ENCODE peak calls at places on chromosomes 6 and 20, in ten cellular contexts. One of them, this sample, is unnamed.

GRCh38 chr6:63805808-63806572 is 170.4 kb downstream of the PHF3 start:
- DNase-seq in GDM1: no peak
- DNase-seq in cardiac fibroblast: peak; percentile 92
- DNase-seq in RPMI7951: peak; percentile 61
- DNase-seq in CD4-positive, alpha-beta T cell: no peak
- DNase-seq in DND-41: no peak
- DNase-seq in fibroblast of the conjunctiva: peak; percentile 68
- DNase-seq in AG09309: peak; percentile 70
- DNase-seq in kidney epithelial cell: peak; percentile 69
- DNase-seq in NCI-H1694: no peak
- DNase-seq in this sample: peak; percentile 78

GRCh38 chr6:35757461-35758123 is 18.8 kb upstream of the CLPSL2 start:
- DNase-seq in DND-41: no peak
- DNase-seq in cardiac fibroblast: peak; percentile 56
- DNase-seq in kidney epithelial cell: no peak
- DNase-seq in NCI-H1694: no peak
- DNase-seq in AG09309: no peak
- DNase-seq in CD4-positive, alpha-beta T cell: no peak
- DNase-seq in RPMI7951: peak; percentile 39
- DNase-seq in GDM1: no peak
- DNase-seq in fibroblast of the conjunctiva: peak; percentile 16
- DNase-seq in this sample: no peak

GRCh38 chr6:157107571-157107914 is 215.8 kb downstream of the TMEM242 start:
- DNase-seq in kidney epithelial cell: no peak
- DNase-seq in fibroblast of the conjunctiva: no peak
- DNase-seq in CD4-positive, alpha-beta T cell: no peak
- DNase-seq in AG09309: no peak
- DNase-seq in NCI-H1694: no peak
- DNase-seq in cardiac fibroblast: no peak
- DNase-seq in RPMI7951: no peak
- DNase-seq in GDM1: no peak
- DNase-seq in DND-41: no peak
- DNase-seq in this sample: no peak

GRCh38 chr20:35059612-35060011 is 33.0 kb downstream of the TRPC4AP start:
- DNase-seq in CD4-positive, alpha-beta T cell: no peak
- DNase-seq in AG09309: no peak
- DNase-seq in DND-41: no peak
- DNase-seq in fibroblast of the conjunctiva: no peak
- DNase-seq in RPMI7951: no peak
- DNase-seq in kidney epithelial cell: no peak
- DNase-seq in NCI-H1694: no peak
- DNase-seq in cardiac fibroblast: no peak
- DNase-seq in GDM1: no peak
- DNase-seq in this sample: no peak

GRCh38 chr6:107115695-107116327 is 496 bp upstream of the BEND3 start:
- DNase-seq in NCI-H1694: peak; percentile 31
- DNase-seq in CD4-positive, alpha-beta T cell: no peak
- DNase-seq in RPMI7951: peak; percentile 34
- DNase-seq in DND-41: peak; percentile 56
- DNase-seq in AG09309: no peak
- DNase-seq in GDM1: no peak
- DNase-seq in kidney epithelial cell: no peak
- DNase-seq in fibroblast of the conjunctiva: no peak
- DNase-seq in cardiac fibroblast: peak; percentile 30
- DNase-seq in this sample: no peak

GRCh38 chr20:47710665-47711045 is 74.6 kb downstream of the SULF2 start:
- DNase-seq in AG09309: no peak
- DNase-seq in NCI-H1694: no peak
- DNase-seq in DND-41: no peak
- DNase-seq in CD4-positive, alpha-beta T cell: no peak
- DNase-seq in kidney epithelial cell: no peak
- DNase-seq in fibroblast of the conjunctiva: no peak
- DNase-seq in RPMI7951: no peak
- DNase-seq in cardiac fibroblast: no peak
- DNase-seq in GDM1: peak; percentile 78
- DNase-seq in this sample: no peak

GRCh38 chr6:21526974-21527373 is 66.6 kb upstream of the SOX4 start:
- DNase-seq in DND-41: no peak
- DNase-seq in AG09309: no peak
- DNase-seq in cardiac fibroblast: no peak
- DNase-seq in fibroblast of the conjunctiva: no peak
- DNase-seq in kidney epithelial cell: no peak
- DNase-seq in GDM1: no peak
- DNase-seq in NCI-H1694: no peak
- DNase-seq in CD4-positive, alpha-beta T cell: no peak
- DNase-seq in RPMI7951: no peak
- DNase-seq in this sample: no peak

GRCh38 chr6:163349001-163349680 is 65.4 kb upstream of the QKI start:
- DNase-seq in RPMI7951: peak; percentile 15
- DNase-seq in cardiac fibroblast: peak; percentile 30
- DNase-seq in GDM1: no peak
- DNase-seq in AG09309: no peak
- DNase-seq in CD4-positive, alpha-beta T cell: no peak
- DNase-seq in fibroblast of the conjunctiva: no peak
- DNase-seq in kidney epithelial cell: no peak
- DNase-seq in NCI-H1694: no peak
- DNase-seq in DND-41: no peak
- DNase-seq in this sample: no peak

GRCh38 chr6:37688088-37688850 is 9.4 kb downstream of the MDGA1 start:
- DNase-seq in AG09309: no peak
- DNase-seq in RPMI7951: no peak
- DNase-seq in GDM1: no peak
- DNase-seq in cardiac fibroblast: no peak
- DNase-seq in NCI-H1694: peak; percentile 87
- DNase-seq in DND-41: peak; percentile 55
- DNase-seq in fibroblast of the conjunctiva: no peak
- DNase-seq in kidney epithelial cell: no peak
- DNase-seq in CD4-positive, alpha-beta T cell: no peak
- DNase-seq in this sample: no peak

GRCh38 chr6:142407685-142408273 is 106.0 kb downstream of the ADGRG6 start:
- DNase-seq in NCI-H1694: no peak
- DNase-seq in kidney epithelial cell: no peak
- DNase-seq in RPMI7951: no peak
- DNase-seq in DND-41: no peak
- DNase-seq in GDM1: no peak
- DNase-seq in CD4-positive, alpha-beta T cell: no peak
- DNase-seq in AG09309: no peak
- DNase-seq in cardiac fibroblast: no peak
- DNase-seq in fibroblast of the conjunctiva: no peak
- DNase-seq in this sample: no peak

GRCh38 chr6:169144356-169144755 is 109.3 kb downstream of the THBS2 start:
- DNase-seq in fibroblast of the conjunctiva: no peak
- DNase-seq in GDM1: no peak
- DNase-seq in NCI-H1694: no peak
- DNase-seq in kidney epithelial cell: no peak
- DNase-seq in CD4-positive, alpha-beta T cell: no peak
- DNase-seq in DND-41: no peak
- DNase-seq in cardiac fibroblast: no peak
- DNase-seq in RPMI7951: no peak
- DNase-seq in AG09309: no peak
- DNase-seq in this sample: no peak

GRCh38 chr6:129317931-129318820 is 391.8 kb downstream of the ARHGAP18 start:
- DNase-seq in kidney epithelial cell: peak; percentile 59
- DNase-seq in cardiac fibroblast: peak; percentile 72
- DNase-seq in DND-41: no peak
- DNase-seq in NCI-H1694: peak; percentile 8
- DNase-seq in CD4-positive, alpha-beta T cell: no peak
- DNase-seq in AG09309: peak; percentile 28
- DNase-seq in GDM1: no peak
- DNase-seq in fibroblast of the conjunctiva: peak; percentile 71
- DNase-seq in RPMI7951: peak; percentile 79
- DNase-seq in this sample: no peak

GRCh38 chr20:11585752-11586352 is 331.8 kb upstream of the BTBD3 start:
- DNase-seq in NCI-H1694: peak; percentile 22
- DNase-seq in DND-41: no peak
- DNase-seq in kidney epithelial cell: no peak
- DNase-seq in fibroblast of the conjunctiva: no peak
- DNase-seq in cardiac fibroblast: peak; percentile 25
- DNase-seq in GDM1: no peak
- DNase-seq in RPMI7951: peak; percentile 6
- DNase-seq in AG09309: no peak
- DNase-seq in CD4-positive, alpha-beta T cell: no peak
- DNase-seq in this sample: no peak

GRCh38 chr20:44997668-44998067 is 31.4 kb downstream of the STK4 start:
- DNase-seq in RPMI7951: no peak
- DNase-seq in fibroblast of the conjunctiva: no peak
- DNase-seq in DND-41: no peak
- DNase-seq in kidney epithelial cell: no peak
- DNase-seq in AG09309: no peak
- DNase-seq in GDM1: no peak
- DNase-seq in CD4-positive, alpha-beta T cell: no peak
- DNase-seq in NCI-H1694: no peak
- DNase-seq in cardiac fibroblast: no peak
- DNase-seq in this sample: no peak

GRCh38 chr6:52511572-52512151 is 65.2 kb downstream of the TRAM2 start:
- DNase-seq in RPMI7951: peak; percentile 70
- DNase-seq in CD4-positive, alpha-beta T cell: no peak
- DNase-seq in NCI-H1694: no peak
- DNase-seq in AG09309: no peak
- DNase-seq in kidney epithelial cell: no peak
- DNase-seq in GDM1: no peak
- DNase-seq in DND-41: no peak
- DNase-seq in fibroblast of the conjunctiva: no peak
- DNase-seq in cardiac fibroblast: peak; percentile 78
- DNase-seq in this sample: no peak

GRCh38 chr20:40309731-40310130 is 379.3 kb downstream of the MAFB start:
- DNase-seq in DND-41: no peak
- DNase-seq in kidney epithelial cell: no peak
- DNase-seq in fibroblast of the conjunctiva: no peak
- DNase-seq in RPMI7951: no peak
- DNase-seq in cardiac fibroblast: no peak
- DNase-seq in AG09309: no peak
- DNase-seq in NCI-H1694: no peak
- DNase-seq in CD4-positive, alpha-beta T cell: no peak
- DNase-seq in GDM1: no peak
- DNase-seq in this sample: no peak

GRCh38 chr20:40323411-40323810 is 365.6 kb downstream of the MAFB start:
- DNase-seq in CD4-positive, alpha-beta T cell: no peak
- DNase-seq in GDM1: no peak
- DNase-seq in fibroblast of the conjunctiva: no peak
- DNase-seq in kidney epithelial cell: no peak
- DNase-seq in NCI-H1694: no peak
- DNase-seq in cardiac fibroblast: no peak
- DNase-seq in DND-41: no peak
- DNase-seq in RPMI7951: peak; percentile 67
- DNase-seq in AG09309: no peak
- DNase-seq in this sample: no peak

This sample was measured in AG04450.